ENCODE peak calls at places on chromosomes 6 and 20, in seven cellular contexts. One of them, this sample, is unnamed.

GRCh38 chr20:23095504-23095903 is 9.4 kb upstream of the CD93 start:
- DNase-seq in mesenchymal stem cell: no peak
- DNase-seq in IMR-90: no peak
- DNase-seq in mesendoderm: no peak
- DNase-seq in trophoblast cell: no peak
- DNase-seq in H9: no peak
- DNase-seq in neuronal stem cell: no peak
- DNase-seq in this sample: no peak

GRCh38 chr6:39829331-39829730 is 37.2 kb downstream of the DAAM2 start:
- DNase-seq in mesenchymal stem cell: no peak
- DNase-seq in trophoblast cell: no peak
- DNase-seq in mesendoderm: no peak
- DNase-seq in H9: no peak
- DNase-seq in IMR-90: no peak
- DNase-seq in neuronal stem cell: no peak
- DNase-seq in this sample: no peak

GRCh38 chr6:147106759-147107401 is 97.3 kb upstream of the STXBP5 start:
- DNase-seq in H9: no peak
- DNase-seq in mesendoderm: no peak
- DNase-seq in mesenchymal stem cell: peak
- DNase-seq in trophoblast cell: no peak
- DNase-seq in IMR-90: peak
- DNase-seq in neuronal stem cell: no peak
- DNase-seq in this sample: no peak

GRCh38 chr20:24657878-24658620 is 188.6 kb downstream of the SYNDIG1 start:
- DNase-seq in trophoblast cell: no peak
- DNase-seq in mesendoderm: no peak
- DNase-seq in H9: no peak
- DNase-seq in IMR-90: no peak
- DNase-seq in neuronal stem cell: no peak
- DNase-seq in mesenchymal stem cell: no peak
- DNase-seq in this sample: no peak

GRCh38 chr6:98905759-98906158 is 42.0 kb downstream of the FBXL4 start:
- DNase-seq in trophoblast cell: no peak
- DNase-seq in H9: no peak
- DNase-seq in neuronal stem cell: no peak
- DNase-seq in mesenchymal stem cell: no peak
- DNase-seq in mesendoderm: no peak
- DNase-seq in IMR-90: no peak
- DNase-seq in this sample: no peak

GRCh38 chr6:21186479-21187055 is 407.0 kb upstream of the SOX4 start:
- DNase-seq in H9: no peak
- DNase-seq in mesendoderm: no peak
- DNase-seq in trophoblast cell: no peak
- DNase-seq in mesenchymal stem cell: no peak
- DNase-seq in neuronal stem cell: no peak
- DNase-seq in IMR-90: peak
- DNase-seq in this sample: no peak

GRCh38 chr20:63133481-63134091 is 82.3 kb downstream of the YTHDF1 start:
- DNase-seq in mesendoderm: no peak
- DNase-seq in neuronal stem cell: no peak
- DNase-seq in H9: peak
- DNase-seq in mesenchymal stem cell: no peak
- DNase-seq in trophoblast cell: no peak
- DNase-seq in IMR-90: no peak
- DNase-seq in this sample: no peak

GRCh38 chr20:7926767-7927166 is 13.5 kb downstream of the HAO1 start:
- DNase-seq in neuronal stem cell: no peak
- DNase-seq in H9: no peak
- DNase-seq in mesenchymal stem cell: peak
- DNase-seq in IMR-90: peak
- DNase-seq in mesendoderm: peak
- DNase-seq in trophoblast cell: no peak
- DNase-seq in this sample: no peak

GRCh38 chr6:1507251-1507650 is 102.5 kb upstream of the FOXC1 start:
- DNase-seq in mesenchymal stem cell: no peak
- DNase-seq in H9: no peak
- DNase-seq in neuronal stem cell: no peak
- DNase-seq in mesendoderm: no peak
- DNase-seq in trophoblast cell: no peak
- DNase-seq in IMR-90: no peak
- DNase-seq in this sample: no peak

GRCh38 chr6:133314951-133315350 is 73.8 kb downstream of the EYA4 start:
- DNase-seq in IMR-90: no peak
- DNase-seq in mesendoderm: no peak
- DNase-seq in neuronal stem cell: no peak
- DNase-seq in mesenchymal stem cell: no peak
- DNase-seq in trophoblast cell: no peak
- DNase-seq in H9: no peak
- DNase-seq in this sample: no peak

GRCh38 chr20:59125909-59126308 is 37.7 kb upstream of the ZNF831 start:
- DNase-seq in IMR-90: no peak
- DNase-seq in mesenchymal stem cell: no peak
- DNase-seq in neuronal stem cell: no peak
- DNase-seq in trophoblast cell: no peak
- DNase-seq in mesendoderm: no peak
- DNase-seq in H9: no peak
- DNase-seq in this sample: no peak

GRCh38 chr6:105900120-105900937 is 185.8 kb upstream of the PRDM1 start:
- DNase-seq in H9: no peak
- DNase-seq in mesendoderm: peak
- DNase-seq in IMR-90: peak
- DNase-seq in neuronal stem cell: no peak
- DNase-seq in trophoblast cell: no peak
- DNase-seq in mesenchymal stem cell: peak
- DNase-seq in this sample: no peak

GRCh38 chr20:45372241-45372640 is 5.9 kb downstream of the TP53TG5 start:
- DNase-seq in H9: no peak
- DNase-seq in trophoblast cell: no peak
- DNase-seq in neuronal stem cell: no peak
- DNase-seq in IMR-90: no peak
- DNase-seq in mesendoderm: no peak
- DNase-seq in mesenchymal stem cell: no peak
- DNase-seq in this sample: no peak

GRCh38 chr6:5084787-5085637 is at the start of gene PPP1R3G:
- DNase-seq in H9: peak
- DNase-seq in trophoblast cell: peak
- DNase-seq in mesenchymal stem cell: peak
- DNase-seq in mesendoderm: peak
- DNase-seq in neuronal stem cell: peak
- DNase-seq in IMR-90: peak
- DNase-seq in this sample: peak

GRCh38 chr20:45917790-45918141 is 5.8 kb upstream of the PLTP start:
- DNase-seq in neuronal stem cell: no peak
- DNase-seq in H9: no peak
- DNase-seq in IMR-90: peak
- DNase-seq in mesenchymal stem cell: peak
- DNase-seq in trophoblast cell: no peak
- DNase-seq in mesendoderm: no peak
- DNase-seq in this sample: no peak

GRCh38 chr20:21395666-21396044 is 1.7 kb downstream of the NKX2-4 start:
- DNase-seq in mesendoderm: peak
- DNase-seq in mesenchymal stem cell: peak
- DNase-seq in IMR-90: no peak
- DNase-seq in H9: peak
- DNase-seq in trophoblast cell: no peak
- DNase-seq in neuronal stem cell: no peak
- DNase-seq in this sample: no peak

GRCh38 chr6:17367868-17368267 is 25.5 kb upstream of the CAP2 start:
- DNase-seq in IMR-90: no peak
- DNase-seq in neuronal stem cell: no peak
- DNase-seq in mesenchymal stem cell: no peak
- DNase-seq in trophoblast cell: no peak
- DNase-seq in mesendoderm: no peak
- DNase-seq in H9: no peak
- DNase-seq in this sample: no peak

GRCh38 chr6:17361013-17361412 is 32.4 kb upstream of the CAP2 start:
- DNase-seq in mesenchymal stem cell: no peak
- DNase-seq in H9: no peak
- DNase-seq in trophoblast cell: no peak
- DNase-seq in IMR-90: peak
- DNase-seq in neuronal stem cell: no peak
- DNase-seq in mesendoderm: no peak
- DNase-seq in this sample: no peak

GRCh38 chr6:17360564-17360963 is 32.8 kb upstream of the CAP2 start:
- DNase-seq in H9: no peak
- DNase-seq in mesendoderm: no peak
- DNase-seq in neuronal stem cell: no peak
- DNase-seq in trophoblast cell: no peak
- DNase-seq in IMR-90: no peak
- DNase-seq in mesenchymal stem cell: no peak
- DNase-seq in this sample: no peak

DNA sequence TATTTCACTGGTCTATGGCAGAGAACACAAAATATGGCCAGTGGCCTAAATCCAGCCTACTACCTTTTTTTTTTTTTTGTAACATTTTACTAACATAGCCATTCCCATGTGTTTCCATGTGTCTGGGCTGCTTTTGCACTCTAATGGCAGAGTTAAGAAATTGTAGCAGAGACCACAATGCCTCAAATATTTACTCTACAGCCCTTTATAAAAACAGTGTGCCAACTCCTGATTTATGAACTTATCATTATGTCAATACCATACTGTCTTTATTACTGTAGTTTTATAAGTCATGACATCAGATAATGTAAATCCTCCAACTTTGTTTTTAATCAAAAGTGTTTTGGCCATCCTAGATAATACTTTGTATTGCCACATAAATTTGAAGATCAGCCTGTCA is 27.4 kb upstream of the CAP2 start:
- DNase-seq in trophoblast cell: no peak
- DNase-seq in neuronal stem cell: no peak
- DNase-seq in mesendoderm: no peak
- DNase-seq in H9: no peak
- DNase-seq in IMR-90: no peak
- DNase-seq in mesenchymal stem cell: no peak
- DNase-seq in this sample: no peak
- H3K18ac ChIP-seq in trophoblast cell: no peak
- H3K18ac ChIP-seq in neuronal stem cell: no peak
- H3K18ac ChIP-seq in mesendoderm: no peak
- H3K18ac ChIP-seq in H9: no peak
- H3K18ac ChIP-seq in IMR-90: no peak
- H3K18ac ChIP-seq in mesenchymal stem cell: no peak
- H3K18ac ChIP-seq in this sample: no peak

GRCh38 chr20:53428997-53429396 is 164.6 kb downstream of the ZNF217 start:
- DNase-seq in trophoblast cell: no peak
- DNase-seq in IMR-90: no peak
- DNase-seq in mesenchymal stem cell: no peak
- DNase-seq in H9: no peak
- DNase-seq in neuronal stem cell: no peak
- DNase-seq in mesendoderm: no peak
- DNase-seq in this sample: no peak

GRCh38 chr20:53438368-53438767 is 155.3 kb downstream of the ZNF217 start:
- DNase-seq in IMR-90: no peak
- DNase-seq in neuronal stem cell: no peak
- DNase-seq in H9: no peak
- DNase-seq in trophoblast cell: no peak
- DNase-seq in mesendoderm: no peak
- DNase-seq in mesenchymal stem cell: no peak
- DNase-seq in this sample: no peak

DNA sequence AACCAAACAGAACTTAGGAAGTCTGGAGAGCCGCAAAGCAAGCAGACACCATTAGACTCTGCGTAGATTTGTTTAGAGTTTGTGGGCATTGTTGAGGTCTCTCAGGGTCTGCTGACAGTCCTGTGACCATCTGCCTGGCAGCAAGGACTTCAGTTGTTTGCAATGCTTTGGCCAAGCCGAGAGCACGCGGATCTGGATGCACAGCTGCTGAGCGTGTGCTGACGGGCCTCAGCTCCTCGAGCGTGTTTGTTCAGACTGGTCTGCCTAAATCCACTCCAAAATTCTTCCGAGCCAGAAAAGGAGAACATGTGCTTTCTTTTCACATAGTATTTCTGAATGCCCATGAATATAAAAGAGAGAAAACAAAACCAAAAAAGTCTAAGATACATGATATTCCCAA is 159.0 kb downstream of the ZNF217 start:
- DNase-seq in mesenchymal stem cell: no peak
- DNase-seq in H9: no peak
- DNase-seq in IMR-90: no peak
- DNase-seq in trophoblast cell: no peak
- DNase-seq in mesendoderm: no peak
- DNase-seq in neuronal stem cell: no peak
- DNase-seq in this sample: no peak
- H3K18ac ChIP-seq in mesenchymal stem cell: no peak
- H3K18ac ChIP-seq in H9: no peak
- H3K18ac ChIP-seq in IMR-90: no peak
- H3K18ac ChIP-seq in trophoblast cell: no peak
- H3K18ac ChIP-seq in mesendoderm: no peak
- H3K18ac ChIP-seq in neuronal stem cell: peak
- H3K18ac ChIP-seq in this sample: no peak

DNA sequence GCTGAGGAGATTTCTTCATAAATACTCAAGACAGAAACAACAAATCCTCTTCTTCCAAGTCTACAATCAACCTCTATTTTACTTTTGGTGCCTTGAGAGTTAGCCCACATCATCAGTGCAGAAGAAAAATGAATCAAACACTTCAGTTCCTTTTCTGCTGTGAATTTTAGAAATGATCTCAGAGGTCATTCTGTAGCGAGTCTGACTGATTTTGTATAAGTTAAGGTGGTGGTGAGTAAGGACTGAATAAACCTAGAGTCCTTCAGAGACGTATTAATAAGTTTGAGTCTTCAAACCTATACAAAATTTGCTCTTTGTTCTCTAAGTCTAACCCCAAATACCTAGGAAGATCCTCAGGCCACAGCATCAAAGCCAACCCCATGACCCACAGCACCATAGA is 33.1 kb upstream of the NT5E start:
- DNase-seq in mesenchymal stem cell: no peak
- DNase-seq in trophoblast cell: no peak
- DNase-seq in neuronal stem cell: no peak
- DNase-seq in IMR-90: peak
- DNase-seq in H9: no peak
- DNase-seq in mesendoderm: no peak
- DNase-seq in this sample: no peak
- H3K18ac ChIP-seq in mesenchymal stem cell: peak
- H3K18ac ChIP-seq in trophoblast cell: no peak
- H3K18ac ChIP-seq in neuronal stem cell: no peak
- H3K18ac ChIP-seq in IMR-90: peak
- H3K18ac ChIP-seq in H9: no peak
- H3K18ac ChIP-seq in mesendoderm: no peak
- H3K18ac ChIP-seq in this sample: no peak

GRCh38 chr6:13013681-13014550 is 297.3 kb downstream of the PHACTR1 start:
- DNase-seq in mesenchymal stem cell: peak
- DNase-seq in mesendoderm: peak
- DNase-seq in IMR-90: no peak
- DNase-seq in H9: peak
- DNase-seq in trophoblast cell: no peak
- DNase-seq in neuronal stem cell: no peak
- DNase-seq in this sample: no peak
- H3K18ac ChIP-seq in mesenchymal stem cell: no peak
- H3K18ac ChIP-seq in mesendoderm: no peak
- H3K18ac ChIP-seq in IMR-90: no peak
- H3K18ac ChIP-seq in H9: no peak
- H3K18ac ChIP-seq in trophoblast cell: no peak
- H3K18ac ChIP-seq in neuronal stem cell: peak
- H3K18ac ChIP-seq in this sample: no peak